ENCODE peak calls at places on chromosomes 5 and 9, in seven cellular contexts. A is progenitor cell of endocrine pancreas, T is B cell, K is PC-9, Q is CD14-positive monocyte, Y is dorsolateral prefrontal cortex, W is neural crest cell. R is an unnamed sample.

GRCh38 chr5:159061186-159061796 is 38.4 kb downstream of the EBF1 start:
- DNase-seq in Y (no peak), W (peak; percentile 39), K (no peak), Q (no peak), A (no peak), T (no peak), R (no peak)

GRCh38 chr5:155189981-155190380 is 176.4 kb downstream of the KIF4B start:
- DNase-seq in K (no peak), Y (no peak), T (no peak), A (no peak), W (no peak), Q (no peak), R (no peak)

GRCh38 chr9:136023401-136024225 is 62.4 kb upstream of the UBAC1 start:
- DNase-seq in Y (peak; percentile 46), K (no peak), Q (peak; percentile 34), A (no peak), W (no peak), T (no peak), R (no peak)

GRCh38 chr5:37172957-37173356 is 76.2 kb downstream of the CPLANE1 start:
- DNase-seq in Q (no peak), T (no peak), A (no peak), W (no peak), K (no peak), Y (no peak), R (no peak)

GRCh38 chr5:135729582-135729879 is 104.9 kb upstream of the SLC25A48 start:
- DNase-seq in W (no peak), A (no peak), Q (no peak), T (no peak), K (no peak), Y (no peak), R (no peak)

GRCh38 chr9:80467632-80468031 is 895.9 kb downstream of the TLE4 start:
- DNase-seq in W (no peak), Q (no peak), Y (no peak), K (no peak), T (no peak), A (no peak), R (no peak)

GRCh38 chr5:111070272-111071134 is 1.0 kb upstream of the TSLP start:
- DNase-seq in W (peak; percentile 38), Q (no peak), K (no peak), A (peak; percentile 30), T (no peak), Y (no peak), R (peak; percentile 76)

GRCh38 chr5:151745071-151745705 is 13.2 kb downstream of the ATOX1 start:
- DNase-seq in Y (peak; percentile 94), K (peak; percentile 82), W (no peak), T (no peak), A (no peak), Q (peak; percentile 90), R (no peak)

GRCh38 chr9:110700953-110701352 is 32.4 kb downstream of the MUSK start:
- DNase-seq in Y (no peak), Q (no peak), A (no peak), W (no peak), K (no peak), T (no peak), R (no peak)

GRCh38 chr5:54302267-54302687 is 8.1 kb downstream of the ARL15 start:
- DNase-seq in T (no peak), Y (no peak), K (no peak), Q (peak; percentile 70), W (no peak), A (no peak), R (no peak)

GRCh38 chr5:118990582-118990981 is 2.2 kb upstream of the DTWD2 start:
- DNase-seq in Q (no peak), T (no peak), A (no peak), W (no peak), K (peak; percentile 17), Y (no peak), R (no peak)

GRCh38 chr9:109086221-109086620 is 33.5 kb downstream of the TMEM245 start:
- DNase-seq in T (no peak), Y (no peak), K (no peak), A (no peak), Q (no peak), W (no peak), R (no peak)

GRCh38 chr5:150068071-150068470 is 18.3 kb downstream of the CSF1R start:
- DNase-seq in Y (no peak), Q (no peak), A (no peak), W (no peak), T (no peak), K (no peak), R (no peak)

GRCh38 chr5:154308457-154309360 is 118.2 kb downstream of the GALNT10 start:
- DNase-seq in K (no peak), W (no peak), Q (no peak), Y (no peak), T (no peak), A (no peak), R (no peak)

GRCh38 chr5:124697912-124698690 is 48.3 kb downstream of the ZNF608 start:
- DNase-seq in Q (no peak), K (no peak), W (no peak), A (no peak), Y (no peak), T (no peak), R (no peak)

GRCh38 chr9:127667127-127667844 is 39.5 kb upstream of the CFAP157 start:
- DNase-seq in T (no peak), Y (peak; percentile 56), Q (no peak), W (no peak), K (no peak), A (no peak), R (no peak)

GRCh38 chr5:180618830-180619562 is 27.7 kb upstream of the SCGB3A1 start:
- DNase-seq in W (peak; percentile 65), T (no peak), K (no peak), Y (no peak), Q (no peak), A (peak; percentile 44), R (no peak)

DNA sequence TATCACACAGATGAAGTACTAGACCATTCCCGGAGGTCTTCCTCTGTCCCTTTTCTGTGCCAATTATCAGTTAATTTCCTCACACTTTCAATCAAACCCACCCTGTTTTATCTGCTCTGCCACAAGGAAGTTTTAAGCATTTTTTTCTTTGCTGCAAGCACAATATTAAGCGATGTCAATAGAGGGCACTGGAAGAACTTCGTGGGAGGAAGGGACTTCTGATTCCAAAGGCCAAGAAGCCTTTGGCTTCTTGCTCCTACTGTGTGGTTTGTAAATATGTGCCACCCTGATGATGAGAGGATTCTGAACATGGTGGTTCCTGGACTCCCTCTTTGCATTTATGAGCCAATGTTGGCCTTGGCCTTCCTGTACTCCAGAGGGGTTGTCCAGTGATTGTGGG is 1712.5 kb upstream of the C9orf72 start:
- DNase-seq in K (no peak), A (no peak), Y (no peak), T (no peak), W (no peak), Q (no peak), R (no peak)
- TF ChIP-seq CTCF in K (no peak), A (no peak), Y (no peak), T (no peak), W (no peak), Q (no peak), R (peak; percentile 13)

GRCh38 chr9:131095666-131096489 is 453 bp upstream of the AIF1L start:
- DNase-seq in T (peak; percentile 55), W (peak; percentile 81), Q (no peak), K (no peak), Y (peak; percentile 67), A (peak; percentile 71), R (no peak)
- TF ChIP-seq CTCF in T (no peak), W (peak; percentile 53), Q (no peak), K (no peak), Y (peak; percentile 32), A (peak; percentile 43), R (peak; percentile 46)

DNA sequence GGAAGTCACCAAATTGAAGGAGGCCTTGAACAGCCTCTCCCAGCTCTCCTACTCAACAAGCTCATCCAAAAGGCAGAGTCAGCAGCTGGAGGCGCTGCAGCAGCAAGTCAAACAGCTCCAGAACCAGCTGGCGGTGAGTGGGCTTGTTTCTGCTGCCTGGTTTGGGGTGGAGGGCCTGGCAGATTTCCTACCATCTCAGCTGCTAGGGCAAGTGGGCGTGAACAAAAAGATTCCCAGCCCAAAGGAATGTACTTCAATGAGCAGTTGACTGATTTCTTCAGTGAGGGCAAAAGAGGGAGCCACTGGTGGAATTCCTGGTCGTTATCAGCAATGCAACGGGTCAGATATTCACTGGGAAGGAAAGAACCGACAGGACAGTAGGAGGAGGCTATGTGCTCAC is 12.6 kb upstream of the TTC23L start:
- DNase-seq in K (no peak), Q (no peak), A (no peak), T (no peak), W (no peak), Y (no peak), R (no peak)
- TF ChIP-seq CTCF in K (no peak), Q (no peak), A (no peak), T (no peak), W (no peak), Y (no peak), R (no peak)

DNA sequence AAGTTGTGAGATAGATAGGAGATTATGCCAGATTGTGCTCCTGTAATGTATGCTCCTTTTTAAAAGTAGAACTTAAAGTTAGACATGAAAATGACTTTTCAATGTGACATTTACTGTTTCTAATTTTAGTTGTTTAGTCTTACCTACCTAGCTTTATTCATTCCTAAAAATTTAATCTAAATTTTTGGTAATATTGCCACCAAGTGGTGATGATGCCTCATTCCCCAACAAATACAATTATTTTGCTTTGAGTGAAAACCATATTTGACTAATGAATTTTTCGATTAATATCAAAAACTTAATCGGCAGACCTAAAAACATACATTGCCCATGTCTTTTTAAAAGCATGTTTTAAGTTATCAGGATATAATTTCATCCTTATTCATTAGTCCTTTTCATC is 25.6 kb downstream of the PPWD1 start:
- DNase-seq in Q (no peak), Y (no peak), T (no peak), K (no peak), A (no peak), W (no peak), R (no peak)
- TF ChIP-seq CTCF in Q (no peak), Y (no peak), T (no peak), K (peak; percentile 28), A (no peak), W (peak; percentile 29), R (peak; percentile 69)

DNA sequence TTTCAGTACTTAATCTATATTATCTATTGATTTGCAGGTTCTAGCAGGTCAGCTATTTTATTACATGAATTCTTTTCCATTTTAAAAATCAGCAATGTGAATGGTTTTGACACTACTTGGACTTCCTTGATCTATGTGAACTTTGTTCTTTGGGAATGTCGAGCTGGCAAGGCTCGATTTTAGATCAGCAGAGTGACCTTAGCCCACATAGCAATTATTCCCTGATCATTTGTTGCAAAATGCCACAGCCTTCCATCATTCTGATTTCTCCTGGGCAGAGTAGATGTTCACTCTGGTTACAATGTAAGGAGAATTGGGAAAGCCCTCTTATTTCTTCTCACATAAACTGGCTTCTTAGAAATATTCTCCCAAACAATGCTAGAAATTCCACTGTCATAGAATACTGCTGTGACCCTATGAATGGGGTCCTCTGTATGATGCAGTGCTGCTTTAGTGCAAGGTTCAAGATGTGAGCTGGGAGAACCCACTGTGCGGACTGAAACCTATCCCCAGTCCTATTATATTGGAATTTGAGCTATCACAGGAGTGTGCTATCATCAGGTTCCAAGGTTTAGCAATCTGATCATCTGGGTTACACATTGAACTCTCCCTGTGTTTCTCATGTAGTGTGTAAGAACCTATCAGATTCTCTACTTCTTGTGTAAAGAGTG is 15.7 kb upstream of the GDA start:
- DNase-seq in W (no peak), K (no peak), Y (no peak), Q (no peak), A (no peak), T (no peak), R (no peak)
- TF ChIP-seq CTCF in W (no peak), K (no peak), Y (no peak), Q (no peak), A (no peak), T (no peak), R (no peak)